ENCODE peak calls at places on chromosomes 5 and 9, in five cellular contexts. Z is HFF-Myc, T is RWPE1, V is B cell, N is BJ. A is an unnamed sample.

GRCh38 chr9:94002316-94003140 is 47.4 kb upstream of the BARX1 start:
- DNase-seq in Z (peak), T (peak), V (no peak), N (no peak), A (peak)

GRCh38 chr9:36793277-36793676 is 220.6 kb downstream of the MELK start:
- DNase-seq in Z (no peak), T (no peak), V (no peak), N (no peak), A (no peak)

GRCh38 chr9:23258569-23258968 is 567.5 kb downstream of the ELAVL2 start:
- DNase-seq in Z (no peak), T (no peak), V (no peak), N (no peak), A (no peak)

GRCh38 chr9:95874303-95874988 is 1.0 kb upstream of the ERCC6L2 start:
- DNase-seq in Z (no peak), T (peak), V (no peak), N (no peak), A (no peak)

GRCh38 chr5:73031839-73032238 is 76.0 kb downstream of the FCHO2 start:
- DNase-seq in Z (peak), T (peak), V (no peak), N (peak), A (no peak)

GRCh38 chr5:57687641-57688040 is 205.0 kb upstream of the ACTBL2 start:
- DNase-seq in Z (no peak), T (no peak), V (no peak), N (no peak), A (no peak)

GRCh38 chr9:113909421-113909820 is 33.3 kb downstream of the ZNF618 start:
- DNase-seq in Z (no peak), T (no peak), V (no peak), N (no peak), A (no peak)

GRCh38 chr9:123597926-123598556 is 242.0 kb downstream of the CRB2 start:
- DNase-seq in Z (no peak), T (no peak), V (no peak), N (no peak), A (no peak)

GRCh38 chr5:129412731-129413130 is 47.4 kb upstream of the ADAMTS19 start:
- DNase-seq in Z (no peak), T (no peak), V (no peak), N (no peak), A (no peak)

GRCh38 chr5:142926549-142926948 is 156.4 kb downstream of the ARHGAP26 start:
- DNase-seq in Z (no peak), T (no peak), V (no peak), N (no peak), A (no peak)

GRCh38 chr5:181084631-181085195 is 44.6 kb downstream of the BTNL9 start:
- DNase-seq in Z (no peak), T (no peak), V (no peak), N (no peak), A (no peak)

GRCh38 chr5:57298295-57298984 is 124.6 kb downstream of the GPBP1 start:
- DNase-seq in Z (peak), T (peak), V (peak), N (peak), A (peak)

GRCh38 chr5:137743031-137743640 is 7.2 kb upstream of the KLHL3 start:
- DNase-seq in Z (no peak), T (peak), V (peak), N (no peak), A (peak)

GRCh38 chr9:130110596-130111021 is 56.9 kb downstream of the GPR107 start:
- DNase-seq in Z (no peak), T (no peak), V (no peak), N (no peak), A (no peak)

GRCh38 chr9:109542922-109543321 is 44.8 kb upstream of the PTPN3 start:
- DNase-seq in Z (no peak), T (no peak), V (no peak), N (no peak), A (no peak)

GRCh38 chr5:91072891-91073290 is 310.2 kb downstream of the ARRDC3 start:
- DNase-seq in Z (no peak), T (no peak), V (no peak), N (peak), A (no peak)

GRCh38 chr5:59656351-59657254 is 236.9 kb downstream of the PDE4D start:
- DNase-seq in Z (no peak), T (no peak), V (no peak), N (no peak), A (no peak)

GRCh38 chr5:67643531-67643930 is 446.9 kb upstream of the CD180 start:
- DNase-seq in Z (no peak), T (no peak), V (no peak), N (no peak), A (no peak)

GRCh38 chr5:116759860-116760644 is 185.4 kb upstream of the SEMA6A start:
- DNase-seq in Z (no peak), T (no peak), V (no peak), N (no peak), A (no peak)

DNA sequence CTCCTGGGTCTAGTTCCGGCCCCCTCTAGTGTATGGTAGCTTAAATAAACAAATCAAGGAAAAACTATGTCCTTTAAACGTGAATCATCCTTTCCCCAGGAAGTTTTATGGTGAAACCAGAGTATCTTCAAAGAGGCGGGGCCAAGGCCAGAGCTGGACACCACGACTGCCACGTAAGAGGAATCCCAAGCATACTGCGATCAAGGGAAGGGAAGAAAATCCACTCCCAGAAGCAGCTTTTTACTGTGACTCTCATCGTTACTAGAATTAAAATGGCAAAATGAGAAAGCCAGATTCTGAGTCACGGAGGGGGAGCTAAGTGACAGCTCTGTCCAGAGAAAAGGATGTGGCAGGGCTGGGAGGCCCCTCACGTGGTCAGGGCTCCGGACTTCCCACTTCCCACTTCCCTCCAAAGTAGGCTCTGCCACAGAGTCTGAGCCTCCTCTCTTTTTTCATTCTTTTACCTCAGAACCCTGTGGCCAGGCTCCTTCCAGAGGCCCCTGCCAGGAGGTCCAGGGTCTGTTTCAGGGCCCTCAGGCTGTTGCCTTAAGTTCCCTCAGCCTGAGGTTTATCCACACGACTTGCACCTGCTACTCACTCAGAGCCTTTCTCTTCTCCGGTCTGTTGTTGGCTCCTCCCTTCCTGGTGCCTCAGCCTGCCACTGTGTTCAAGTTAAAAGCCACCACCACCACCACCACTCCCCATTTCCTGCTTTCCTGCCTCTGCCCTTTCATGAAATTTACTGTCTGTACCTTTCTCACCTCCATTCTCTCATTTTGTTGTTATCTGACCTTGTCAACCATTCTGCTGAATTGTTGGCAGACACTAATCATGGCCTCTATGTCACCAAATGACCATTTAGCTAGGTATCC is 1.4 kb upstream of the GLRX start:
- DNase-seq in Z (peak), T (peak), V (no peak), N (peak), A (no peak)
- TF ChIP-seq CTCF in Z (peak), T (no peak), V (no peak), N (peak), A (no peak)

DNA sequence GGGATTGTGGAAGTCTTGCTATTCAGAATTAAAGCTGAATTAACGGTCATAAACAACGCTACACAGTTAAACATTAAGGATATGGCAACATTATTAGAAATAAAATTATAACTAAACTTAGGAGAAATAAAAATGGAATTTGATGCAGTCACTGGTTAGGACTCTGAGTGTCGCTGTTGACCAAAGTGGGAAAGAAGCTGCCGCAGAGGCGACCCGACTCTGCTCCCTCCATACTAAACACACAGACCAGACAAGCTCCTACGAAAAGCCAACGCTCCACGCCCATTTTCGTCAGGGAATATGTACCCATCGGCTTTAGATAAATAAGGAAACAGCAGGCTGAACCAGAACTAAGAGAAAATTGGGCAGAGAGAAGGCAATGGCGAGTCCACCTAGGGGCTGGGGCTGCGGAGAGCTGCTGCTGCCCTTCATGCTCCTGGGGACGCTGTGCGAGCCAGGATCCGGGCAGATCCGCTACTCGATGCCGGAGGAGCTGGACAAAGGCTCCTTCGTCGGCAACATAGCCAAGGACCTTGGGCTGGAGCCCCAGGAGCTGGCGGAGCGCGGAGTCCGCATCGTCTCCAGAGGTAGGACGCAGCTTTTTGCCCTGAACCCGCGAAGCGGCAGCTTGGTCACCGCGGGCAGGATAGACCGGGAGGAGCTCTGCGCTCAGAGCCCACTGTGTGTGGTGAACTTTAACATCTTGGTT is at the start of gene PCDHGA5:
- DNase-seq in Z (no peak), T (no peak), V (no peak), N (no peak), A (no peak)
- TF ChIP-seq CTCF in Z (no peak), T (no peak), V (no peak), N (peak), A (no peak)

GRCh38 chr5:130937046-130937445 is 228.0 kb downstream of the HINT1 start:
- DNase-seq in Z (no peak), T (no peak), V (no peak), N (no peak), A (no peak)
- TF ChIP-seq CTCF in Z (no peak), T (no peak), V (no peak), N (no peak), A (no peak)

GRCh38 chr5:173010547-173011464 is 27.2 kb downstream of the ATP6V0E1 start:
- DNase-seq in Z (no peak), T (no peak), V (no peak), N (no peak), A (no peak)
- TF ChIP-seq CTCF in Z (peak), T (no peak), V (no peak), N (peak), A (no peak)

GRCh38 chr9:18233311-18233710 is 240.6 kb upstream of the ADAMTSL1 start:
- DNase-seq in Z (no peak), T (no peak), V (no peak), N (no peak), A (no peak)

GRCh38 chr9:18228101-18228500 is 245.9 kb upstream of the ADAMTSL1 start:
- DNase-seq in Z (no peak), T (no peak), V (no peak), N (no peak), A (no peak)

GRCh38 chr9:18235181-18235908 is 238.6 kb upstream of the ADAMTSL1 start:
- DNase-seq in Z (no peak), T (no peak), V (no peak), N (no peak), A (no peak)

GRCh38 chr9:18233776-18234445 is 240.0 kb upstream of the ADAMTSL1 start:
- DNase-seq in Z (no peak), T (no peak), V (no peak), N (no peak), A (no peak)

GRCh38 chr9:18229992-18230676 is 243.8 kb upstream of the ADAMTSL1 start:
- DNase-seq in Z (no peak), T (no peak), V (no peak), N (no peak), A (no peak)
- TF ChIP-seq CTCF in Z (no peak), T (no peak), V (no peak), N (peak), A (no peak)